ENCODE peak calls at places on chromosomes 12 and 14, in five cellular contexts. One of them, this sample, is unnamed.

GRCh38 chr14:64110832-64111231 is 183.3 kb downstream of the ESR2 start:
- DNase-seq in mucosa of descending colon: no peak
- DNase-seq in bronchial epithelial cell: peak
- DNase-seq in AG04450: no peak
- DNase-seq in MM.1S: no peak
- DNase-seq in this sample: no peak

GRCh38 chr14:104556256-104557021 is 23.1 kb upstream of the C14orf180 start:
- DNase-seq in MM.1S: no peak
- DNase-seq in bronchial epithelial cell: no peak
- DNase-seq in mucosa of descending colon: peak
- DNase-seq in AG04450: no peak
- DNase-seq in this sample: no peak

GRCh38 chr12:14573118-14573517 is 5.4 kb upstream of the PLBD1 start:
- DNase-seq in MM.1S: no peak
- DNase-seq in bronchial epithelial cell: no peak
- DNase-seq in mucosa of descending colon: no peak
- DNase-seq in AG04450: no peak
- DNase-seq in this sample: no peak

GRCh38 chr14:96502621-96503251 is 554 bp downstream of the PAPOLA start:
- DNase-seq in mucosa of descending colon: peak
- DNase-seq in bronchial epithelial cell: peak
- DNase-seq in MM.1S: peak
- DNase-seq in AG04450: no peak
- DNase-seq in this sample: peak

GRCh38 chr12:38775457-38775856 is 129.9 kb downstream of the CPNE8 start:
- DNase-seq in bronchial epithelial cell: peak
- DNase-seq in AG04450: no peak
- DNase-seq in MM.1S: peak
- DNase-seq in mucosa of descending colon: no peak
- DNase-seq in this sample: no peak

GRCh38 chr12:50017653-50018052 is 7.6 kb downstream of the RACGAP1 start:
- DNase-seq in MM.1S: no peak
- DNase-seq in mucosa of descending colon: no peak
- DNase-seq in bronchial epithelial cell: peak
- DNase-seq in AG04450: no peak
- DNase-seq in this sample: no peak

GRCh38 chr12:93743999-93744689 is 67.0 kb downstream of the CRADD start:
- DNase-seq in MM.1S: no peak
- DNase-seq in bronchial epithelial cell: peak
- DNase-seq in mucosa of descending colon: no peak
- DNase-seq in AG04450: no peak
- DNase-seq in this sample: no peak

GRCh38 chr14:70947739-70948138 is 40.5 kb downstream of the PCNX1 start:
- DNase-seq in AG04450: no peak
- DNase-seq in MM.1S: no peak
- DNase-seq in mucosa of descending colon: no peak
- DNase-seq in bronchial epithelial cell: no peak
- DNase-seq in this sample: no peak

GRCh38 chr12:82329508-82329907 is 28.7 kb downstream of the CCDC59 start:
- DNase-seq in mucosa of descending colon: no peak
- DNase-seq in bronchial epithelial cell: no peak
- DNase-seq in MM.1S: no peak
- DNase-seq in AG04450: no peak
- DNase-seq in this sample: no peak

GRCh38 chr14:36773136-36773540 is 111.5 kb downstream of the PAX9 start:
- DNase-seq in mucosa of descending colon: no peak
- DNase-seq in MM.1S: no peak
- DNase-seq in bronchial epithelial cell: peak
- DNase-seq in AG04450: no peak
- DNase-seq in this sample: no peak

GRCh38 chr12:88579941-88580871 is at the start of gene KITLG:
- DNase-seq in AG04450: peak
- DNase-seq in MM.1S: peak
- DNase-seq in mucosa of descending colon: peak
- DNase-seq in bronchial epithelial cell: peak
- DNase-seq in this sample: no peak

GRCh38 chr14:39467889-39468524 is 35.8 kb upstream of the FBXO33 start:
- DNase-seq in bronchial epithelial cell: peak
- DNase-seq in AG04450: no peak
- DNase-seq in MM.1S: peak
- DNase-seq in mucosa of descending colon: no peak
- DNase-seq in this sample: no peak

GRCh38 chr12:65776994-65777393 is 47.3 kb upstream of the HMGA2 start:
- DNase-seq in MM.1S: no peak
- DNase-seq in bronchial epithelial cell: no peak
- DNase-seq in mucosa of descending colon: no peak
- DNase-seq in AG04450: no peak
- DNase-seq in this sample: no peak

GRCh38 chr14:50839048-50839447 is 8.1 kb upstream of the NIN start:
- DNase-seq in bronchial epithelial cell: peak
- DNase-seq in AG04450: no peak
- DNase-seq in MM.1S: peak
- DNase-seq in mucosa of descending colon: no peak
- DNase-seq in this sample: no peak

GRCh38 chr14:54738009-54738408 is 164.6 kb downstream of the GCH1 start:
- DNase-seq in MM.1S: no peak
- DNase-seq in bronchial epithelial cell: no peak
- DNase-seq in AG04450: no peak
- DNase-seq in mucosa of descending colon: no peak
- DNase-seq in this sample: no peak

GRCh38 chr14:65483647-65484046 is 71.1 kb downstream of the FUT8 start:
- DNase-seq in bronchial epithelial cell: peak
- DNase-seq in mucosa of descending colon: no peak
- DNase-seq in MM.1S: no peak
- DNase-seq in AG04450: no peak
- DNase-seq in this sample: no peak

GRCh38 chr14:74019743-74020142 is 594 bp downstream of the BBOF1 start:
- DNase-seq in AG04450: peak
- DNase-seq in MM.1S: no peak
- DNase-seq in mucosa of descending colon: no peak
- DNase-seq in bronchial epithelial cell: peak
- DNase-seq in this sample: no peak

GRCh38 chr12:835754-836493 is 83.5 kb downstream of the WNK1 start:
- DNase-seq in AG04450: no peak
- DNase-seq in bronchial epithelial cell: no peak
- DNase-seq in mucosa of descending colon: no peak
- DNase-seq in MM.1S: no peak
- DNase-seq in this sample: no peak

GRCh38 chr14:90603336-90603735 is 206.5 kb downstream of the CALM1 start:
- DNase-seq in AG04450: no peak
- DNase-seq in MM.1S: no peak
- DNase-seq in mucosa of descending colon: no peak
- DNase-seq in bronchial epithelial cell: no peak
- DNase-seq in this sample: no peak

GRCh38 chr14:95048771-95049312 is 108.5 kb downstream of the DICER1 start:
- DNase-seq in bronchial epithelial cell: no peak
- DNase-seq in MM.1S: no peak
- DNase-seq in mucosa of descending colon: no peak
- DNase-seq in AG04450: no peak
- DNase-seq in this sample: no peak

GRCh38 chr12:11901687-11902524 is 168.8 kb upstream of the BCL2L14 start:
- DNase-seq in bronchial epithelial cell: no peak
- DNase-seq in mucosa of descending colon: no peak
- DNase-seq in MM.1S: peak
- DNase-seq in AG04450: no peak
- DNase-seq in this sample: no peak

GRCh38 chr12:124518051-124518932 is 49.1 kb downstream of the NCOR2 start:
- DNase-seq in mucosa of descending colon: peak
- DNase-seq in AG04450: peak
- DNase-seq in MM.1S: no peak
- DNase-seq in bronchial epithelial cell: peak
- DNase-seq in this sample: no peak

GRCh38 chr12:6507102-6507998 is 13.4 kb downstream of the NCAPD2 start:
- DNase-seq in mucosa of descending colon: no peak
- DNase-seq in bronchial epithelial cell: peak
- DNase-seq in MM.1S: no peak
- DNase-seq in AG04450: no peak
- DNase-seq in this sample: no peak

GRCh38 chr12:90621927-90622326 is 333.0 kb downstream of the CCER1 start:
- DNase-seq in MM.1S: no peak
- DNase-seq in bronchial epithelial cell: peak
- DNase-seq in AG04450: peak
- DNase-seq in mucosa of descending colon: no peak
- DNase-seq in this sample: no peak

GRCh38 chr14:95381726-95382125 is 62.0 kb upstream of the CLMN start:
- DNase-seq in bronchial epithelial cell: no peak
- DNase-seq in MM.1S: no peak
- DNase-seq in AG04450: no peak
- DNase-seq in mucosa of descending colon: no peak
- DNase-seq in this sample: no peak

GRCh38 chr12:113855998-113856397 is 110.1 kb downstream of the RBM19 start:
- DNase-seq in mucosa of descending colon: no peak
- DNase-seq in MM.1S: no peak
- DNase-seq in bronchial epithelial cell: no peak
- DNase-seq in AG04450: no peak
- DNase-seq in this sample: no peak

GRCh38 chr12:79521576-79521975 is 169.2 kb downstream of the PAWR start:
- DNase-seq in mucosa of descending colon: no peak
- DNase-seq in AG04450: no peak
- DNase-seq in bronchial epithelial cell: peak
- DNase-seq in MM.1S: no peak
- DNase-seq in this sample: no peak

DNA sequence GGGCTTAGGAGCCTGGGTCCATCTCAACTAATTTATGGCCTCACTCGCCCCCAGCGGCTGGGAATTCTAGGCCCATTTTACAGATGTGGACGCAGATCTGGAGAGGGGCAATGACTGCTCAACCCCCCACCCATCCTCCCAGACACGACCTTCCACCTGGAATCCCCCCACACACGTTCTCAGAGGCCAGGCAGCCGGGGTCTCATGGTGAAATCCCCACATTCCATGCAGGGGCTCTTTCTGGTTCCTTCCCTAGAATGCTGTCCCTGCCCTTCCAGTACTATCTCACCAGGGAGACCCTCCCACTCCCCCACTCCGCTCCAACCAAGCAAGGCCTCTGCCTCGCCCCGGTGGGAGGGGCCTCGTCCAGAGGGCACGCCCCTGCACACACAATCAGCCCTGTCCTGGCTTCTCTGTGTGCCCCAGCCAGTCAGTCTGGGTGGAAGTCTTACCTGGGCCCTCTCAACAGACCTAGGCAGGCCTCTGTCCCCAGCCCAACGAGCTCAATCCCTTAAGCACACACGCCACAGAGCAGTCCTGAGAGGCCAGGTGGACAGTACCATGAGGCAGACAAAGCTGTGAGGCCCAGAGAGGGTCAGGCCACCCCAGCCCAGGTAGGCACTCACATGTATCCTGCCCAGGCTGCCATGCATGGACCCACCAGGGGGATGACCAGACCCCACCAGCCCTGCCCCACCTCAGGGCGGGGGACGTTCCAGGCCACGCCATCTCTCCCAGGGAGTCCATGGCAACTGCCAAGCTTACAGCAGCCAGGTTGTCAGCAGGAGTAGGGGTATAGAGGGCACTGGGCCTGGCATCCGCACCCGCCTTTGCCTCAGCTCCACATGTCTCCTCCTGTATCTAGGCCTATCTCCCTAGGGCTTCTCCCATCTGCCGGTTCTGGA is 1.3 kb upstream of the ANKRD9 start:
- DNase-seq in MM.1S: no peak
- DNase-seq in mucosa of descending colon: peak
- DNase-seq in AG04450: no peak
- DNase-seq in bronchial epithelial cell: peak
- DNase-seq in this sample: no peak
- H3K4me3 ChIP-seq in MM.1S: peak
- H3K4me3 ChIP-seq in mucosa of descending colon: no peak
- H3K4me3 ChIP-seq in AG04450: no peak
- H3K4me3 ChIP-seq in bronchial epithelial cell: peak
- H3K4me3 ChIP-seq in this sample: peak

DNA sequence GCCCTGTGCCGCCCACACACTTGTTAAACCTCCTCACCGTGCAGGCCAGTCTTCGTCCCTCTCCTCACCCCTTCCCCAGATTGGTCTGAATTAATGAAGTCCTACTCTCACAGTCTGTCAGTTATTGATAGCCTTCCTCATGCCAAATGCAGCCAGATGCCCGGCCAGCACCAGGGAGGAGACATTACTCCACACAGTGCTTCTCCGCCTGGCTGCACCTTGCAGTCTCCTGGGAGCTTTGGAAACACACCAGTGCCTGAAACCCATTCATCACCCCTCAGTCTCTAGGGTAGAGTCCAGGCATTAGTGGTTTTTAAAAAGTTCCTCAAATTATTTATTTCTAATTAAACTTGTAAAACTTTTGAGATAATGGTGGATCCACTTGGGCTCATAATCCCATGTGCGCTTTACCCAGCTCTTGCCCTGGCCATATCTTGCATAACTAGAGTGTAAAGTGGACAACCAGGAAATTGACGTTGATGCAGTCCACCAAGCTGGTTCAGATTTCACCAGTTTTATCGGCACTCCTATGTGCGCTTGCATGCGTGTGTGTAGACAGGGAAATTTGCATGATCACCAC is 38.2 kb upstream of the TSPAN9 start:
- DNase-seq in AG04450: no peak
- DNase-seq in mucosa of descending colon: no peak
- DNase-seq in bronchial epithelial cell: no peak
- DNase-seq in MM.1S: no peak
- DNase-seq in this sample: no peak
- H3K4me3 ChIP-seq in AG04450: no peak
- H3K4me3 ChIP-seq in mucosa of descending colon: no peak
- H3K4me3 ChIP-seq in bronchial epithelial cell: no peak
- H3K4me3 ChIP-seq in MM.1S: no peak
- H3K4me3 ChIP-seq in this sample: no peak

DNA sequence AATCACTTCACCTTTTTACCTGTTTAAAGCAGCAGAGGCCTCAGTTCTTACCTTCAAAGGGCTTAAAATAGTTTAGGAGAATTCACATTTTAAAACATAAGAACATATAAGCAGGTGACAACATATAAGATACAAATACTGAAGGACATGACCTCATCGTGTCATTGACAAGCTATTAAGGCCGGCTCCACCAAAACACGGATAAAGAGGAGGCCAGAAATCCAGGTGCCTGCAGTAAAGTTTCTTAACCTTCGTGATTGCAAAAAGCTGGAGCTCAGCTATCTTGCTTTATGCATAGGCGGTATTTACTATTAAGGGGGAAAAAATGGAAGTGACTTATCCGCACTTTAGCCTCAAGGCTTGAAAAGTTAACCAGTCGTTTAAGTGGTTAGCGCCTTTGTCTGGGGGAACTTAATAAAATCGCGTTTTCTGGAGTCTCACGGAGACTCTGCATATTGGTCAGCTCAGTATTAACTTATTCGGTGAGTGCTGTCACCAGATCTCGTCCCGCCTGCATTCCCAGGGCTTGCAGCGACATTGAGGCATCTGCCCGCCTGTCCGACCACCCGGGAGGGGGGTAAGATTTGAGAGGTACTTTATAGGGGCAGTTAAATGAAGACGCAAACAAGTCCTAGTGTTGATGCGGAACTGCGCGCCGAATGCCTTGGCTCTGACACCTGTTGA is 1.1 kb upstream of the SP1 start:
- DNase-seq in mucosa of descending colon: no peak
- DNase-seq in MM.1S: peak
- DNase-seq in bronchial epithelial cell: no peak
- DNase-seq in AG04450: no peak
- DNase-seq in this sample: no peak
- H3K4me3 ChIP-seq in mucosa of descending colon: no peak
- H3K4me3 ChIP-seq in MM.1S: peak
- H3K4me3 ChIP-seq in bronchial epithelial cell: peak
- H3K4me3 ChIP-seq in AG04450: peak
- H3K4me3 ChIP-seq in this sample: peak

GRCh38 chr14:68231832-68232642 is 412.5 kb downstream of the RAD51B start:
- DNase-seq in MM.1S: no peak
- DNase-seq in bronchial epithelial cell: peak
- DNase-seq in AG04450: no peak
- DNase-seq in mucosa of descending colon: no peak
- DNase-seq in this sample: no peak
- H3K4me3 ChIP-seq in MM.1S: no peak
- H3K4me3 ChIP-seq in bronchial epithelial cell: no peak
- H3K4me3 ChIP-seq in AG04450: no peak
- H3K4me3 ChIP-seq in mucosa of descending colon: no peak
- H3K4me3 ChIP-seq in this sample: no peak